ENCODE peak calls at places on chromosomes 5 and 9, in ten cellular contexts. A is CD8-positive, alpha-beta memory T cell; H is LoVo; P is stimulated activated CD8-positive, alpha-beta memory T cell treated with anti-CD3 and anti-CD28 coated beads, Interleukin-2, amount 100 ng/mL, for 1 hour; Y is ovary; C is GM10248; W is NCI-H524; T is A172; L is EH; X is NCI-H2171. G is an unnamed sample.

GRCh38 chr5:107669543-107670027 is 1.2 kb downstream of the EFNA5 start:
- DNase-seq in A (no peak), H (no peak), P (no peak), Y (peak; percentile 36), C (peak; percentile 17), W (peak; percentile 53), T (peak; percentile 40), L (no peak), X (no peak), G (no peak)

GRCh38 chr5:162231522-162231921 is 163.9 kb downstream of the GABRG2 start:
- DNase-seq in A (no peak), H (no peak), P (no peak), Y (no peak), C (no peak), W (no peak), T (no peak), L (no peak), X (no peak), G (no peak)

GRCh38 chr9:99044827-99045226 is 60.1 kb upstream of the TGFBR1 start:
- DNase-seq in A (no peak), H (no peak), P (no peak), Y (no peak), C (no peak), W (no peak), T (no peak), L (peak; percentile 38), X (no peak), G (no peak)

GRCh38 chr5:157187046-157187754 is 6.6 kb downstream of the ITK start:
- DNase-seq in A (no peak), H (no peak), P (no peak), Y (no peak), C (no peak), W (no peak), T (no peak), L (no peak), X (no peak), G (no peak)

GRCh38 chr5:17224858-17225436 is 7.5 kb downstream of the BASP1 start:
- DNase-seq in A (no peak), H (no peak), P (no peak), Y (no peak), C (peak; percentile 32), W (no peak), T (no peak), L (peak; percentile 67), X (no peak), G (no peak)

GRCh38 chr5:27158775-27159174 is 120.4 kb upstream of the CDH9 start:
- DNase-seq in A (no peak), H (no peak), P (no peak), Y (no peak), C (no peak), W (no peak), T (peak; percentile 13), L (no peak), X (no peak), G (no peak)

GRCh38 chr5:180172447-180173197 is 36.4 kb downstream of the RASGEF1C start:
- DNase-seq in A (no peak), H (no peak), P (no peak), Y (peak; percentile 56), C (peak; percentile 9), W (peak; percentile 81), T (no peak), L (no peak), X (peak; percentile 20), G (no peak)

GRCh38 chr9:91214086-91214485 is 147.6 kb downstream of the AUH start:
- DNase-seq in A (no peak), H (no peak), P (no peak), Y (no peak), C (no peak), W (no peak), T (peak; percentile 57), L (peak; percentile 66), X (no peak), G (no peak)

GRCh38 chr5:98248949-98249348 is 524.5 kb upstream of the RGMB start:
- DNase-seq in A (no peak), H (no peak), P (no peak), Y (no peak), C (no peak), W (no peak), T (peak; percentile 81), L (peak; percentile 92), X (no peak), G (no peak)

G was measured in KG1.